ENCODE peak calls at places on chromosome 17, in seven cellular contexts. L is stimulated activated CD8-positive, alpha-beta memory T cell treated with anti-CD3 and anti-CD28 coated beads, Interleukin-15, amount 100 ng/mL, for 1 hour; Q is lower lobe of right lung; F is hippocampal formation; D is substantia nigra; B is OCI-M1; V is M059J. W is an unnamed sample.

GRCh38 chr17:57550671-57551315 is 194.3 kb downstream of the CCDC182 start:
- DNase-seq in F (no peak), Q (no peak), D (no peak), B (no peak), L (no peak), V (no peak), W (no peak)

GRCh38 chr17:37368577-37368976 is 7.2 kb upstream of the C17orf78 start:
- DNase-seq in V (no peak), L (no peak), D (no peak), Q (no peak), F (no peak), B (peak; percentile 14), W (no peak)

GRCh38 chr17:44011876-44012275 is 2.9 kb downstream of the TMEM101 start:
- DNase-seq in L (no peak), D (no peak), B (no peak), F (no peak), V (no peak), Q (no peak), W (no peak)

GRCh38 chr17:57355090-57355859 is 99.0 kb downstream of the MSI2 start:
- DNase-seq in B (no peak), Q (no peak), V (peak; percentile 44), D (no peak), F (no peak), L (no peak), W (peak; percentile 54)

GRCh38 chr17:50831430-50832064 is 3.8 kb upstream of the WFIKKN2 start:
- DNase-seq in Q (no peak), V (no peak), D (no peak), L (no peak), B (no peak), F (no peak), W (no peak)

GRCh38 chr17:2706911-2707510 is 4.6 kb downstream of the CLUH start:
- DNase-seq in D (no peak), F (no peak), L (no peak), B (no peak), Q (peak; percentile 44), V (no peak), W (no peak)

GRCh38 chr17:73725794-73726193 is 81.5 kb upstream of the SDK2 start:
- DNase-seq in D (no peak), V (no peak), B (no peak), Q (no peak), L (no peak), F (no peak), W (no peak)

GRCh38 chr17:57599271-57600045 is 145.6 kb downstream of the CCDC182 start:
- DNase-seq in Q (no peak), L (no peak), F (no peak), V (no peak), B (peak; percentile 48), D (no peak), W (peak; percentile 20)

GRCh38 chr17:65365209-65365608 is 196.2 kb downstream of the AXIN2 start:
- DNase-seq in Q (no peak), B (no peak), D (no peak), V (no peak), F (no peak), L (no peak), W (no peak)

GRCh38 chr17:75069783-75070182 is 18.0 kb upstream of the SLC16A5 start:
- DNase-seq in V (peak; percentile 44), Q (no peak), L (no peak), B (peak; percentile 56), F (no peak), D (no peak), W (no peak)

GRCh38 chr17:78048346-78049292 is 79.9 kb downstream of the TMC6 start:
- DNase-seq in L (no peak), V (no peak), Q (no peak), B (peak; percentile 6), F (no peak), D (no peak), W (no peak)

GRCh38 chr17:62644487-62645173 is 17.2 kb downstream of the MRC2 start:
- DNase-seq in L (no peak), D (no peak), F (no peak), Q (no peak), B (no peak), V (no peak), W (no peak)

GRCh38 chr17:80944326-80944725 is 47.3 kb upstream of the CHMP6 start:
- DNase-seq in Q (peak; percentile 12), F (no peak), L (no peak), D (no peak), V (no peak), B (no peak), W (no peak)

GRCh38 chr17:62692159-62692651 is 64.7 kb downstream of the MRC2 start:
- DNase-seq in V (no peak), Q (no peak), B (no peak), L (no peak), F (no peak), D (no peak), W (no peak)

GRCh38 chr17:66952031-66952524 is 12.4 kb upstream of the CACNG4 start:
- DNase-seq in F (no peak), Q (peak; percentile 83), V (peak; percentile 98), L (no peak), D (no peak), B (no peak), W (no peak)

GRCh38 chr17:57305918-57306317 is 49.6 kb downstream of the MSI2 start:
- DNase-seq in B (no peak), L (no peak), D (no peak), Q (no peak), F (no peak), V (peak; percentile 54), W (no peak)

GRCh38 chr17:82003411-82004381 is 19.0 kb downstream of the CENPX start:
- DNase-seq in B (no peak), F (no peak), V (peak; percentile 99), Q (no peak), L (no peak), D (no peak), W (no peak)

GRCh38 chr17:15782809-15783208 is 50.7 kb downstream of the TBC1D26 start:
- DNase-seq in L (no peak), Q (peak; percentile 78), V (peak; percentile 35), D (no peak), F (no peak), B (no peak), W (no peak)

GRCh38 chr17:70535986-70536385 is 366.7 kb downstream of the KCNJ2 start:
- DNase-seq in L (no peak), Q (no peak), V (peak; percentile 64), D (no peak), F (no peak), B (no peak), W (no peak)

W was measured in GM12865.